ENCODE peak calls at places on chromosome 21, in five cellular contexts. G is A549; M is CD8-positive, alpha-beta T cell; V is fibroblast of mammary gland; U is Panc1. L is an unnamed sample.

GRCh38 chr21:45292399-45293213 is 4.9 kb upstream of the POFUT2 start:
- DNase-seq in G (peak; percentile 77), M (peak; percentile 51), V (peak; percentile 86), U (no peak), L (peak; percentile 72)

GRCh38 chr21:44845418-44846200 is 27.7 kb upstream of the SUMO3 start:
- DNase-seq in G (peak; percentile 60), M (no peak), V (peak; percentile 49), U (no peak), L (peak; percentile 33)

GRCh38 chr21:21029159-21029558 is 30.9 kb downstream of the NCAM2 start:
- DNase-seq in G (no peak), M (no peak), V (no peak), U (no peak), L (no peak)

GRCh38 chr21:16134134-16134533 is 404.4 kb downstream of the USP25 start:
- DNase-seq in G (no peak), M (no peak), V (no peak), U (no peak), L (no peak)

GRCh38 chr21:43262427-43262826 is 93.6 kb downstream of the CRYAA start:
- DNase-seq in G (no peak), M (no peak), V (no peak), U (no peak), L (peak; percentile 18)

GRCh38 chr21:31318971-31319370 is 25.1 kb downstream of the TIAM1 start:
- DNase-seq in G (no peak), M (no peak), V (no peak), U (no peak), L (no peak)

GRCh38 chr21:25901580-25901979 is 166.8 kb downstream of the GABPA start:
- DNase-seq in G (no peak), M (no peak), V (peak; percentile 44), U (no peak), L (peak; percentile 24)

GRCh38 chr21:45169001-45169400 is 94.6 kb downstream of the ADARB1 start:
- DNase-seq in G (no peak), M (no peak), V (no peak), U (no peak), L (no peak)

GRCh38 chr21:31326478-31327247 is 17.4 kb downstream of the TIAM1 start:
- DNase-seq in G (no peak), M (no peak), V (peak; percentile 69), U (no peak), L (no peak)

GRCh38 chr21:41169701-41170100 is 1.7 kb downstream of the BACE2 start:
- DNase-seq in G (no peak), M (no peak), V (peak; percentile 42), U (no peak), L (no peak)

GRCh38 chr21:44874497-44875331 is 1.2 kb upstream of the PTTG1IP start:
- DNase-seq in G (no peak), M (no peak), V (no peak), U (no peak), L (peak; percentile 21)

GRCh38 chr21:45531393-45532215 is 10.6 kb downstream of the SLC19A1 start:
- DNase-seq in G (no peak), M (no peak), V (no peak), U (no peak), L (no peak)

GRCh38 chr21:26096972-26097371 is 73.6 kb downstream of the APP start:
- DNase-seq in G (no peak), M (no peak), V (no peak), U (no peak), L (no peak)

GRCh38 chr21:45234127-45234526 is 53.6 kb downstream of the POFUT2 start:
- DNase-seq in G (no peak), M (no peak), V (no peak), U (no peak), L (no peak)

GRCh38 chr21:23524685-23525084 is 2082.6 kb downstream of the MRPL39 start:
- DNase-seq in G (no peak), M (no peak), V (no peak), U (no peak), L (no peak)

GRCh38 chr21:31526040-31526439 is 133.5 kb upstream of the SOD1 start:
- DNase-seq in G (peak; percentile 14), M (no peak), V (no peak), U (no peak), L (peak; percentile 45)

GRCh38 chr21:20040768-20041167 is 957.4 kb upstream of the NCAM2 start:
- DNase-seq in G (no peak), M (no peak), V (no peak), U (no peak), L (no peak)

GRCh38 chr21:22855581-22855980 is 1857.4 kb downstream of the NCAM2 start:
- DNase-seq in G (no peak), M (no peak), V (no peak), U (peak; percentile 63), L (peak; percentile 53)

GRCh38 chr21:14952916-14953315 is 111.9 kb downstream of the NRIP1 start:
- DNase-seq in G (peak; percentile 13), M (no peak), V (peak; percentile 26), U (no peak), L (no peak)

GRCh38 chr21:32653326-32653901 is 41.2 kb upstream of the CFAP298 start:
- DNase-seq in G (peak; percentile 19), M (no peak), V (peak; percentile 26), U (peak; percentile 24), L (peak; percentile 51)

GRCh38 chr21:32702702-32703101 is 25.1 kb downstream of the SYNJ1 start:
- DNase-seq in G (peak; percentile 0), M (no peak), V (peak; percentile 71), U (no peak), L (peak; percentile 63)

GRCh38 chr21:33300701-33301631 is 23.8 kb upstream of the IFNAR1 start:
- DNase-seq in G (no peak), M (no peak), V (no peak), U (no peak), L (no peak)

GRCh38 chr21:44614161-44614631 is 2.3 kb downstream of the KRTAP10-8 start:
- DNase-seq in G (no peak), M (no peak), V (no peak), U (no peak), L (no peak)

GRCh38 chr21:24941316-24942185 is 665.7 kb downstream of the MRPL39 start:
- DNase-seq in G (no peak), M (no peak), V (no peak), U (no peak), L (peak; percentile 4)

GRCh38 chr21:18937337-18937736 is 533.8 kb upstream of the TMPRSS15 start:
- DNase-seq in G (no peak), M (no peak), V (no peak), U (no peak), L (no peak)

GRCh38 chr21:23951251-23951650 is 1656.0 kb downstream of the MRPL39 start:
- DNase-seq in G (no peak), M (no peak), V (peak; percentile 17), U (peak; percentile 65), L (no peak)

DNA sequence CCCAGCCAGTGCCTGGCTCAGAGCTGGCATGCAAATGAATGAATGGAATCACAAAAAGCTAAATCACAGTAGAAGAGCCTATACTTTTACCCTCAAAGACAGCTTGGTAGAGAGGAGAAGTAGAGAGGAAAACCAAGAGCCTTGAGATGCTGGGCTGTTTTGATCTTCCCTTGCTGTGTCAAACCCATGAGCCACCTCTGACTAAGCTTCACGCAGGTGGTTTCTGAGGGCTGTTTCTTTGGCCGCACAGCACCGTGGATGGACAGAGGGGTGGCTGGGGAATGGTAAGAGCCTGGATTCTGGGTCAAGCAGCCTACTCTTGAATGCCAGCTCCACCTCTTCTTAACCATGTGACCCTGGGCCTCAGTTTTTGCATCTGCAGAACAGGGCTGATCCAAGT is 18.6 kb downstream of the ABCG1 start:
- DNase-seq in G (no peak), M (no peak), V (no peak), U (no peak), L (no peak)
- H3K4me3 ChIP-seq in G (no peak overlapping the region), M (no peak overlapping the region), V (no peak overlapping the region), U (no peak overlapping the region), L (no peak overlapping the region)

GRCh38 chr21:28235169-28235892 is 757.3 kb downstream of the LTN1 start:
- DNase-seq in G (no peak), M (no peak), V (no peak), U (no peak), L (no peak)
- TF ChIP-seq CTCF in G (no peak), M (no peak), V (peak; percentile 16), U (no peak), L (peak; percentile 4)

DNA sequence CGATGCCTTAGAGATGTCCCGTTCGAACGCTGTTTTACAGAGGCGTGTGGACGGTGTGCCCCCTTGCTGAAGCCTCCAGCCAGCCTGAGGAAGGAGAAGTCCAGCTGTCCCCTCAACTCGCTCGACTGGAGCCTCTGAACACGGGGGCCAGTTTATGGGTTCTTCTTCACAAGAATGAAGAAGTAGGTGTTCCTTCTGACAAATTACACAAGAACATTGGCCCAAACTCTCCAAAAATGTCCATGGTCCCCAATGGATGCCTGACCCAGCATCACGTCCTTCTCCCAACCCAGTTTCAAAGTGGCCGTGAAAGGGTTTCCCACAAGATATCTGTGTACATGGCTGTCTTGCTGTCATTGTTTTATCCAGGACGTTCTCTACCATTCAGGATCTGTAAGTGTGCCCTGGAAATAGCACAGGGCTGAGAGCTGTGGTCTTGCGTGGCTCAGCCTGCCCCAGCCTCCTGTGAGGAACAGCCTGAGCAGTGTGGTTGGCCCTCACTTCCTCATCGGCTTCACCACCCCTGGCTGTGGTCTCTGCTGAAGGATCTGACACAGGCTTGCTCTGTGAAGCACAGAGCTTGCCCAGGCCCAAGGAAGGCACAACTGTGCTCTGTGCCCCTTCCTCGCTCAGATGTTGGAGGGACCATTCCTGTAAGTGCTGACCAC is 1.0 kb upstream of the S100B start:
- DNase-seq in G (no peak), M (peak; percentile 26), V (no peak), U (no peak), L (no peak)
- H3K4me3 ChIP-seq in G (no peak overlapping the region), M (peak overlapping the region; percentile 12), V (no peak overlapping the region), U (no peak overlapping the region), L (no peak overlapping the region)

GRCh38 chr21:39726133-39726532 is 18.9 kb upstream of the IGSF5 start:
- DNase-seq in G (no peak), M (no peak), V (no peak), U (no peak), L (no peak)
- TF ChIP-seq CTCF in G (peak; percentile 15), M (no peak), V (no peak), U (peak; percentile 40), L (no peak)

DNA sequence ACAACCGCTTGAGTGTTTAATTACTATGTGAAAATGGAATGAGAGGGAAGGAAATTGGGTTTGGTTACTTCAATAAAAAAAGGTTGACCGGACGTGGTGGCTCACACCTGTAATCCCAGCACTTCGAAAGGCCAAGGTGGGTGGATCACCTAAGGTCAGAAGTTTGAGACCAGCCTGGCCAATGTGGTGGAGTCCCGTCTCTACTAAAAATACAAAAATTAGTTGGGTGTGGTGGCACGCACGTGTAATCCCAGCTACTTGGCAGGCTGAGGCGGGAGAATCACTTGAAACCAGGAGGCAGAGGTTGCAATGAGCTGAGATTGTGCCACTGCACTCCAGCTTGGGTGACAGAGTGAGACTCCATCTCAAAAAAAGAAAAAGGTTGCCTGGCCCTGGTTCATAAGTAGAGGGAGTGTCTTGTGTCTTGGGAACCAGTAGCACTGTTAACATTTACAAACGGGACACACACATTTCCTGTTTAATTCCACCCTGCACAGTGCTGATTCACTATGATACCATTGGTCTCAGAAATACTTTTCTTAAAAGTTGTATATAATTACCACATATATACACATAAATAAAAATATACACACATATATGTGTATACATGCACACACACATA is 27.6 kb upstream of the CLDN14 start:
- DNase-seq in G (no peak), M (no peak), V (no peak), U (no peak), L (peak; percentile 21)
- H3K4me3 ChIP-seq in G (no peak overlapping the region), M (no peak overlapping the region), V (no peak overlapping the region), U (no peak overlapping the region), L (no peak overlapping the region)

GRCh38 chr21:36235058-36235582 is 78.5 kb downstream of the DOP1B start:
- DNase-seq in G (peak; percentile 43), M (no peak), V (no peak), U (no peak), L (no peak)
- TF ChIP-seq CTCF in G (no peak), M (no peak), V (no peak), U (no peak), L (no peak)